ENCODE peak calls at places on chromosome 22, in ten cellular contexts. U, E, S, L, Z, N, X, Y, D and T are unnamed samples.

GRCh38 chr22:40679964-40680818 is 907 bp downstream of the MCHR1 start:
- DNase-seq in E (no peak), Z (no peak), X (no peak), L (no peak), Y (no peak), N (peak; percentile 46), S (no peak), U (no peak), D (no peak), T (no peak)

GRCh38 chr22:23772315-23773246 is at the start of gene MMP11:
- DNase-seq in Z (peak; percentile 47), X (no peak), E (no peak), N (no peak), S (peak; percentile 77), U (peak; percentile 76), L (peak; percentile 33), Y (peak; percentile 54), D (peak; percentile 75), T (no peak)

GRCh38 chr22:40107756-40108437 is 69.8 kb upstream of the TNRC6B start:
- DNase-seq in Z (no peak), D (no peak), X (peak; percentile 16), E (no peak), S (no peak), L (peak; percentile 56), U (peak; percentile 12), N (peak; percentile 36), Y (peak; percentile 25), T (peak; percentile 53)

GRCh38 chr22:42932857-42933782 is 76.0 kb upstream of the ARFGAP3 start:
- DNase-seq in X (no peak), Z (no peak), Y (no peak), N (no peak), U (no peak), L (no peak), E (no peak), S (no peak), D (peak; percentile 83), T (no peak)

GRCh38 chr22:32686354-32686753 is 115.2 kb upstream of the TIMP3 start:
- DNase-seq in Z (no peak), E (no peak), X (no peak), D (no peak), N (no peak), L (no peak), U (no peak), S (no peak), Y (no peak), T (no peak)

GRCh38 chr22:36934153-36934939 is 20.9 kb downstream of the CSF2RB start:
- DNase-seq in L (no peak), S (no peak), X (no peak), Z (no peak), N (no peak), Y (no peak), D (no peak), E (no peak), U (no peak), T (no peak)

GRCh38 chr22:28855355-28856094 is 27.8 kb upstream of the ZNRF3 start:
- DNase-seq in S (no peak), Z (peak; percentile 48), L (peak; percentile 75), X (peak; percentile 20), N (peak; percentile 85), Y (peak; percentile 18), U (peak; percentile 43), D (peak; percentile 69), E (peak; percentile 46), T (peak; percentile 20)

GRCh38 chr22:23547818-23548500 is 32.1 kb downstream of the IGLL1 start:
- DNase-seq in Y (no peak), N (no peak), E (no peak), L (no peak), U (no peak), X (no peak), D (no peak), S (no peak), Z (no peak), T (no peak)

GRCh38 chr22:49573109-49573765 is 254.4 kb downstream of the BRD1 start:
- DNase-seq in X (no peak), N (no peak), D (no peak), U (peak; percentile 1), Y (no peak), E (no peak), S (no peak), L (no peak), Z (no peak), T (no peak)

GRCh38 chr22:25898707-25899365 is 156.8 kb downstream of the MYO18B start:
- DNase-seq in L (no peak), E (no peak), Z (no peak), U (no peak), X (no peak), S (no peak), N (no peak), D (peak; percentile 23), Y (no peak), T (peak; percentile 15)

GRCh38 chr22:49263101-49263500 is 564.6 kb downstream of the BRD1 start:
- DNase-seq in Z (no peak), U (no peak), N (no peak), Y (no peak), D (no peak), X (no peak), E (no peak), L (no peak), S (no peak), T (no peak)

GRCh38 chr22:30283342-30283741 is 6.0 kb downstream of the CASTOR1 start:
- DNase-seq in S (no peak), D (no peak), E (no peak), L (no peak), N (no peak), Y (no peak), X (no peak), Z (no peak), U (no peak), T (no peak)

GRCh38 chr22:49833340-49834007 is 5.8 kb upstream of the BRD1 start:
- DNase-seq in D (no peak), N (no peak), L (peak; percentile 46), U (no peak), Z (no peak), X (no peak), E (no peak), Y (no peak), S (no peak), T (no peak)

GRCh38 chr22:50674606-50675552 is 2.3 kb downstream of the SHANK3 start:
- DNase-seq in N (no peak), D (peak; percentile 22), E (no peak), Z (peak; percentile 58), U (peak; percentile 82), X (no peak), S (no peak), L (peak; percentile 65), Y (no peak), T (no peak)

GRCh38 chr22:32536352-32536751 is 61.7 kb downstream of the FBXO7 start:
- DNase-seq in X (no peak), N (no peak), E (no peak), L (no peak), S (no peak), Y (no peak), U (no peak), Z (no peak), D (no peak), T (no peak)

GRCh38 chr22:42286205-42286604 is 15.8 kb upstream of the TCF20 start:
- DNase-seq in U (no peak), X (no peak), N (no peak), Z (no peak), S (no peak), D (no peak), L (no peak), E (peak; percentile 66), Y (no peak), T (no peak)

GRCh38 chr22:45889539-45890350 is 87.2 kb downstream of the WNT7B start:
- DNase-seq in D (no peak), U (no peak), Z (no peak), L (no peak), Y (no peak), X (no peak), N (no peak), E (no peak), S (peak; percentile 11), T (no peak)

GRCh38 chr22:35218079-35218478 is 39.2 kb upstream of the HMGXB4 start:
- DNase-seq in U (no peak), L (no peak), Y (no peak), X (no peak), S (no peak), N (no peak), D (no peak), E (no peak), Z (no peak), T (no peak)

GRCh38 chr22:49178246-49179005 is 649.2 kb downstream of the BRD1 start:
- DNase-seq in L (no peak), D (no peak), S (no peak), N (no peak), E (no peak), U (no peak), Y (no peak), X (no peak), Z (no peak), T (no peak)

GRCh38 chr22:45688606-45689080 is 17.0 kb downstream of the ATXN10 start:
- DNase-seq in U (no peak), L (peak; percentile 40), S (no peak), D (no peak), Z (no peak), X (peak; percentile 78), Y (no peak), N (peak; percentile 88), E (no peak), T (no peak)